ENCODE peak calls at places on chromosomes 6 and 20, in ten cellular contexts. U is smooth muscle cell of the brain vasculature; W is amniotic stem cell; Y is stimulated activated naive CD8-positive, alpha-beta T cell treated with anti-CD3 and anti-CD28 coated beads, Interleukin-15, amount 100 ng/mL, for 72 hours; H is HT-29; R is T-helper 9 cell; O is epithelial cell of esophagus; S is activated CD4-positive, CD25-positive, alpha-beta regulatory T cell; D is hypothalamus; L is NCI-H524. B is an unnamed sample.

GRCh38 chr20:50817776-50818172 is 22.9 kb downstream of the BCAS4 start:
- DNase-seq in S (no peak), R (no peak), W (no peak), Y (no peak), L (no peak), U (no peak), O (no peak), D (no peak), H (no peak), B (no peak)

GRCh38 chr6:21918081-21918480 is 324.5 kb downstream of the SOX4 start:
- DNase-seq in H (no peak), S (no peak), O (peak; percentile 63), Y (no peak), R (no peak), D (no peak), L (no peak), U (no peak), W (no peak), B (no peak)

GRCh38 chr20:49790077-49790798 is 22.4 kb upstream of the SLC9A8 start:
- DNase-seq in U (no peak), O (peak; percentile 30), Y (no peak), S (no peak), H (peak; percentile 60), D (no peak), L (no peak), W (peak; percentile 90), R (no peak), B (no peak)

GRCh38 chr6:44065443-44066115 is 61.7 kb downstream of the MRPL14 start:
- DNase-seq in R (no peak), U (no peak), Y (no peak), W (no peak), O (no peak), S (no peak), D (no peak), L (no peak), H (no peak), B (no peak)

GRCh38 chr6:170224694-170225660 is 65.9 kb downstream of the DLL1 start:
- DNase-seq in D (no peak), H (no peak), U (no peak), W (no peak), S (no peak), Y (no peak), O (peak; percentile 98), L (peak; percentile 47), R (no peak), B (no peak)

GRCh38 chr6:33192671-33193602 is 670 bp upstream of the COL11A2 start:
- DNase-seq in O (peak; percentile 13), L (no peak), Y (no peak), H (no peak), S (no peak), R (no peak), D (peak; percentile 13), U (no peak), W (no peak), B (no peak)

GRCh38 chr6:132471787-132472186 is 41.1 kb downstream of the STX7 start:
- DNase-seq in O (no peak), L (no peak), H (no peak), R (no peak), D (no peak), W (no peak), S (no peak), Y (no peak), U (no peak), B (no peak)

GRCh38 chr6:54193560-54193959 is 82.3 kb downstream of the MLIP start:
- DNase-seq in D (no peak), S (no peak), W (no peak), R (no peak), O (no peak), Y (no peak), U (no peak), L (no peak), H (no peak), B (no peak)

GRCh38 chr20:49245921-49246740 is 26.9 kb downstream of the DDX27 start:
- DNase-seq in L (peak; percentile 44), O (peak; percentile 62), W (peak; percentile 4), S (no peak), Y (peak; percentile 30), R (no peak), D (no peak), U (no peak), H (peak; percentile 78), B (no peak)

GRCh38 chr20:48283470-48284110 is 498.3 kb upstream of the SULF2 start:
- DNase-seq in S (no peak), R (no peak), U (peak; percentile 87), H (peak; percentile 93), D (no peak), L (no peak), W (peak; percentile 31), Y (no peak), O (peak; percentile 80), B (no peak)

GRCh38 chr6:160030103-160030502 is 61.2 kb downstream of the IGF2R start:
- DNase-seq in L (peak; percentile 9), Y (no peak), S (no peak), H (peak; percentile 27), R (no peak), W (peak; percentile 71), D (no peak), O (peak; percentile 94), U (peak; percentile 87), B (no peak)

GRCh38 chr6:105257350-105257749 is 77.5 kb upstream of the POPDC3 start:
- DNase-seq in L (no peak), O (no peak), U (no peak), S (no peak), H (no peak), W (no peak), D (no peak), R (no peak), Y (no peak), B (no peak)

GRCh38 chr6:12324096-12324495 is 33.9 kb downstream of the EDN1 start:
- DNase-seq in L (no peak), W (no peak), O (peak; percentile 100), S (no peak), R (no peak), D (no peak), Y (no peak), U (no peak), H (peak; percentile 95), B (no peak)

GRCh38 chr20:57250607-57251343 is 15.7 kb downstream of the BMP7 start:
- DNase-seq in D (no peak), R (no peak), L (no peak), U (no peak), H (no peak), O (no peak), S (no peak), Y (peak; percentile 48), W (no peak), B (peak; percentile 14)

GRCh38 chr6:15382712-15383111 is 136.8 kb downstream of the JARID2 start:
- DNase-seq in O (no peak), H (no peak), Y (no peak), D (no peak), S (no peak), L (no peak), R (no peak), W (no peak), U (no peak), B (no peak)

GRCh38 chr6:170081556-170081955 is 209.3 kb downstream of the DLL1 start:
- DNase-seq in Y (peak; percentile 4), O (no peak), U (no peak), H (no peak), D (no peak), R (no peak), S (no peak), L (no peak), W (no peak), B (no peak)

GRCh38 chr6:5866547-5867051 is 140.1 kb downstream of the NRN1 start:
- DNase-seq in D (no peak), H (peak; percentile 56), L (no peak), O (peak; percentile 77), W (no peak), S (no peak), R (no peak), Y (no peak), U (no peak), B (no peak)

GRCh38 chr6:165229216-165229615 is 80.2 kb downstream of the C6orf118 start:
- DNase-seq in O (no peak), S (no peak), Y (no peak), R (no peak), U (no peak), W (no peak), L (no peak), D (no peak), H (peak; percentile 39), B (no peak)